ENCODE peak calls at places on chromosomes 13 and 19, in nine cellular contexts. A is Peyer's patch; I is ELR; B is activated CD4-positive, alpha-beta T cell treated with anti-CD3 and anti-CD28 coated beads for 48 hours; R is EL; X is activated gamma-delta T cell treated with Interleukin-2 at 50 U/mL for 16 hours; Q is cardiac muscle cell; V is CD8-positive, alpha-beta memory T cell; S is effector CD4-positive, alpha-beta T cell. L is an unnamed sample.

GRCh38 chr19:38251564-38252051 is 4.6 kb downstream of the PPP1R14A start:
- DNase-seq in A (no peak), I (no peak), B (no peak), R (no peak), X (no peak), Q (no peak), V (no peak), S (no peak), L (no peak)

GRCh38 chr19:49436381-49437017 is 4.8 kb downstream of the SLC17A7 start:
- DNase-seq in A (no peak), I (peak), B (peak), R (no peak), X (no peak), Q (peak), V (peak), S (no peak), L (peak)

GRCh38 chr19:42316223-42317211 is 3.4 kb downstream of the TMEM145 start:
- DNase-seq in A (peak), I (peak), B (no peak), R (peak), X (no peak), Q (no peak), V (no peak), S (no peak), L (peak)

GRCh38 chr19:55070755-55071502 is 4.7 kb upstream of the EPS8L1 start:
- DNase-seq in A (peak), I (peak), B (no peak), R (peak), X (no peak), Q (no peak), V (no peak), S (no peak), L (no peak)

GRCh38 chr19:39828634-39829032 is 5.3 kb downstream of the DYRK1B start:
- DNase-seq in A (no peak), I (no peak), B (no peak), R (no peak), X (no peak), Q (no peak), V (no peak), S (no peak), L (no peak)

GRCh38 chr13:110680852-110681251 is 25.1 kb downstream of the CARS2 start:
- DNase-seq in A (no peak), I (peak), B (peak), R (no peak), X (no peak), Q (peak), V (no peak), S (no peak), L (peak)

GRCh38 chr19:29172302-29172701 is 40.6 kb downstream of the UQCRFS1 start:
- DNase-seq in A (no peak), I (no peak), B (no peak), R (no peak), X (no peak), Q (no peak), V (no peak), S (no peak), L (no peak)

GRCh38 chr19:33443638-33444195 is 70.2 kb downstream of the CEBPG start:
- DNase-seq in A (peak), I (no peak), B (no peak), R (no peak), X (no peak), Q (no peak), V (no peak), S (no peak), L (no peak)

GRCh38 chr19:16380943-16381755 is 56.5 kb downstream of the KLF2 start:
- DNase-seq in A (no peak), I (no peak), B (no peak), R (no peak), X (no peak), Q (no peak), V (no peak), S (no peak), L (no peak)

GRCh38 chr19:39199025-39199424 is 2.3 kb downstream of the NCCRP1 start:
- DNase-seq in A (no peak), I (peak), B (no peak), R (peak), X (no peak), Q (peak), V (no peak), S (no peak), L (no peak)

GRCh38 chr19:703651-704446 is 4.9 kb upstream of the PALM start:
- DNase-seq in A (peak), I (peak), B (peak), R (peak), X (peak), Q (peak), V (peak), S (peak), L (peak)

GRCh38 chr19:42253245-42254082 is 1.5 kb downstream of the ERF start:
- DNase-seq in A (peak), I (peak), B (peak), R (peak), X (peak), Q (peak), V (peak), S (peak), L (peak)

GRCh38 chr19:15197275-15198005 is 3.4 kb downstream of the NOTCH3 start:
- DNase-seq in A (no peak), I (peak), B (no peak), R (no peak), X (no peak), Q (no peak), V (no peak), S (no peak), L (peak)

GRCh38 chr13:48070942-48071341 is 24.0 kb downstream of the MED4 start:
- DNase-seq in A (no peak), I (no peak), B (no peak), R (no peak), X (no peak), Q (no peak), V (no peak), S (no peak), L (no peak)

GRCh38 chr19:37867831-37868230 is 38.6 kb downstream of the WDR87 start:
- DNase-seq in A (no peak), I (peak), B (no peak), R (peak), X (no peak), Q (no peak), V (no peak), S (no peak), L (no peak)

GRCh38 chr19:2922987-2923386 is 21.8 kb downstream of the ZNF77 start:
- DNase-seq in A (peak), I (peak), B (no peak), R (no peak), X (no peak), Q (no peak), V (no peak), S (no peak), L (no peak)

GRCh38 chr13:74250738-74251190 is 116.6 kb upstream of the KLF12 start:
- DNase-seq in A (no peak), I (peak), B (no peak), R (peak), X (no peak), Q (no peak), V (no peak), S (no peak), L (no peak)

GRCh38 chr19:10797078-10797477 is 38.9 kb downstream of the TMED1 start:
- DNase-seq in A (no peak), I (no peak), B (peak), R (no peak), X (peak), Q (no peak), V (peak), S (peak), L (peak)

GRCh38 chr19:2223959-2224358 is 12.2 kb downstream of the PLEKHJ1 start:
- DNase-seq in A (peak), I (no peak), B (no peak), R (no peak), X (peak), Q (no peak), V (peak), S (no peak), L (peak)

GRCh38 chr13:97359181-97360057 is 74.5 kb upstream of the RAP2A start:
- DNase-seq in A (peak), I (peak), B (peak), R (peak), X (peak), Q (peak), V (peak), S (peak), L (peak)

GRCh38 chr19:29259153-29259552 is 46.2 kb upstream of the UQCRFS1 start:
- DNase-seq in A (no peak), I (peak), B (no peak), R (no peak), X (no peak), Q (no peak), V (no peak), S (no peak), L (no peak)

GRCh38 chr19:3608750-3609322 is 2.2 kb upstream of the TBXA2R start:
- DNase-seq in A (no peak), I (no peak), B (no peak), R (no peak), X (no peak), Q (no peak), V (no peak), S (no peak), L (no peak)

GRCh38 chr13:98284677-98285076 is 107.6 kb upstream of the RNF113B start:
- DNase-seq in A (no peak), I (no peak), B (no peak), R (no peak), X (no peak), Q (no peak), V (no peak), S (no peak), L (no peak)

GRCh38 chr19:58361900-58362271 is 665 bp downstream of the ZNF497 start:
- DNase-seq in A (peak), I (peak), B (peak), R (no peak), X (peak), Q (no peak), V (no peak), S (no peak), L (peak)

GRCh38 chr13:78602561-78603239 is 652 bp downstream of the POU4F1 start:
- DNase-seq in A (no peak), I (no peak), B (peak), R (no peak), X (no peak), Q (no peak), V (no peak), S (no peak), L (peak)

GRCh38 chr19:41997121-41997850 is 3.3 kb upstream of the ATP1A3 start:
- DNase-seq in A (no peak), I (peak), B (peak), R (peak), X (peak), Q (peak), V (peak), S (peak), L (peak)